ENCODE peak calls at places on chromosomes 7 and 10, in seven cellular contexts. E is spleen; H is activated CD8-positive, alpha-beta T cell treated with anti-CD3 and anti-CD28 coated beads for 36 hours; X is kidney; L is fibroblast of pulmonary artery; Y is CD14-positive monocyte; N is psoas muscle. G is an unnamed sample.

GRCh38 chr10:86569335-86569734 is 47.7 kb upstream of the WAPL start:
- DNase-seq in H (no peak), Y (no peak), E (no peak), N (no peak), X (no peak), L (no peak), G (no peak)

GRCh38 chr10:90167174-90168064 is 466.0 kb downstream of the KIF20B start:
- DNase-seq in H (no peak), Y (no peak), L (peak), E (no peak), X (no peak), N (no peak), G (no peak)

GRCh38 chr7:133510326-133511055 is 257.6 kb downstream of the EXOC4 start:
- DNase-seq in E (no peak), H (no peak), N (no peak), X (no peak), L (peak), Y (no peak), G (no peak)

GRCh38 chr7:100132697-100133137 is 6.0 kb downstream of the MBLAC1 start:
- DNase-seq in E (peak), H (peak), L (peak), Y (peak), X (no peak), N (no peak), G (peak)

GRCh38 chr7:107579546-107579880 is 533 bp upstream of the BCAP29 start:
- DNase-seq in H (no peak), N (no peak), E (no peak), X (no peak), L (no peak), Y (no peak), G (no peak)

GRCh38 chr10:46285966-46286620 is 704 bp upstream of the ANTXRL start:
- DNase-seq in X (no peak), E (peak), Y (no peak), H (no peak), N (no peak), L (no peak), G (no peak)

GRCh38 chr10:114967071-114967470 is 29.1 kb downstream of the TRUB1 start:
- DNase-seq in E (no peak), Y (no peak), X (no peak), H (no peak), N (no peak), L (peak), G (no peak)

GRCh38 chr7:133135451-133135850 is 53.6 kb upstream of the CHCHD3 start:
- DNase-seq in H (no peak), X (no peak), Y (no peak), L (no peak), E (no peak), N (no peak), G (peak)

GRCh38 chr10:94402204-94403033 is at the start of gene TBC1D12:
- DNase-seq in Y (peak), H (peak), L (peak), X (peak), N (peak), E (peak), G (peak)
- TF ChIP-seq CTCF in Y (no peak), H (no peak), L (no peak), X (no peak), N (no peak), E (no peak), G (no peak)

GRCh38 chr7:83677180-83677866 is 28.4 kb upstream of the SEMA3E start:
- DNase-seq in X (peak), L (peak), Y (no peak), N (no peak), H (no peak), E (no peak), G (peak)
- TF ChIP-seq CTCF in X (no peak), L (no peak), Y (no peak), N (no peak), H (no peak), E (no peak), G (no peak)

GRCh38 chr10:121596668-121597503 is 1.4 kb downstream of the FGFR2 start:
- DNase-seq in Y (no peak), E (no peak), L (no peak), N (no peak), X (peak), H (no peak), G (peak)
- TF ChIP-seq CTCF in Y (no peak), E (no peak), L (no peak), N (no peak), X (peak), H (no peak), G (no peak)

GRCh38 chr10:119190954-119191619 is 12.5 kb upstream of the PRDX3 start:
- DNase-seq in Y (no peak), N (no peak), L (no peak), X (no peak), E (no peak), H (no peak), G (no peak)

GRCh38 chr10:119191881-119192280 is 13.3 kb upstream of the PRDX3 start:
- DNase-seq in Y (no peak), E (no peak), N (no peak), L (no peak), H (peak), X (no peak), G (no peak)

GRCh38 chr10:119189811-119190282 is 11.2 kb upstream of the PRDX3 start:
- DNase-seq in E (no peak), X (no peak), H (peak), N (no peak), L (peak), Y (no peak), G (peak)

DNA sequence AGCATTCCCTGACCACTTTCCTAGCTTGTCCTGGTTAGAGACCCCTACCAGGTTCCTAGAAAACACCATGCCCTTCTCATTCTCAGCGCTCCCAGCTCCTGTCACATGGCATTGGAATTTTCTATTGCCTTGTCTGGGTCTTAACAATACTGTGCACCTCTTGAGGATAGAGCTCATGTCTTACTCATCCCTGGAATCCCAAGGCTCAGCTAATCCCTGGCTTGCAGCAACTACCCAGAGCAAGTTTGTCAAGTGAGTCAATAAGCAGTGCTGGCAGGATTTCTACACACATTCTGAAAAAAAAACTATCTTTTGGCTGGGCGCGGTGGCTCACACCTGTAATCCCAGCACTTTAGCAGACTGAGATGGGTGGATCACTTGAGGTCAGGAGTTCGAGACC is 11.7 kb upstream of the PRDX3 start:
- DNase-seq in N (no peak), E (no peak), X (no peak), Y (no peak), H (no peak), L (peak), G (no peak)
- TF ChIP-seq CTCF in N (no peak), E (no peak), X (no peak), Y (no peak), H (no peak), L (no peak), G (no peak)

DNA sequence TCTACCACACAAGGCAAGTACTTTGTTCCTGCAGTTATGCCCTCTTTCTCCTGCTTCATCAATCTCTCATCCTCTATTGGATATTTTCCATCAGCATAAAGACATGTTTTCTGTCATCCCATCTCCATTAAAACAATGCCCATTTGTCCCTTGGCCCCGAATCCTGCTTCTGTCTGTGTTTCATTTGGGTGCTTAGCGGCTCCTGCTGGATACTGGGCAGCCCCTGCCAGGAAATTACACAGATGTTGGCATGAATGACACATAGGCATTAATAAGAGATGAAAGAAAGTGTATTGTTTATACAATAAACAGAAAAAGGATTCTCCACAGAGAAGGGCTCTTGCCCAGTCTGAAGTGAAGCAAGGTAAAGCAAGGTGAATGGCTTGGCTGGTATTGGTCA is 765.3 kb downstream of the REEP3 start:
- DNase-seq in N (no peak), Y (no peak), X (no peak), E (no peak), H (no peak), L (no peak), G (no peak)
- TF ChIP-seq CTCF in N (no peak), Y (no peak), X (no peak), E (no peak), H (no peak), L (no peak), G (no peak)

GRCh38 chr10:91880310-91880709 is 29.0 kb downstream of the FGFBP3 start:
- DNase-seq in L (no peak), N (no peak), E (no peak), H (no peak), X (no peak), Y (no peak), G (no peak)
- TF ChIP-seq CTCF in L (no peak), N (no peak), E (no peak), H (no peak), X (no peak), Y (no peak), G (no peak)

GRCh38 chr7:8436965-8437364 is 3.6 kb downstream of the NXPH1 start:
- DNase-seq in L (peak), Y (no peak), E (peak), H (peak), X (no peak), N (no peak), G (peak)
- TF ChIP-seq CTCF in L (peak), Y (peak), E (peak), H (peak), X (peak), N (peak), G (peak)

GRCh38 chr7:32142649-32143048 is 72.4 kb upstream of the PDE1C start:
- DNase-seq in N (no peak), L (peak), X (no peak), E (no peak), Y (no peak), H (no peak), G (peak)

GRCh38 chr7:32145911-32146310 is 75.7 kb upstream of the PDE1C start:
- DNase-seq in E (no peak), X (no peak), H (no peak), L (no peak), N (no peak), Y (no peak), G (no peak)

GRCh38 chr7:32143271-32143670 is 73.1 kb upstream of the PDE1C start:
- DNase-seq in Y (no peak), L (no peak), H (no peak), E (no peak), X (no peak), N (no peak), G (no peak)

DNA sequence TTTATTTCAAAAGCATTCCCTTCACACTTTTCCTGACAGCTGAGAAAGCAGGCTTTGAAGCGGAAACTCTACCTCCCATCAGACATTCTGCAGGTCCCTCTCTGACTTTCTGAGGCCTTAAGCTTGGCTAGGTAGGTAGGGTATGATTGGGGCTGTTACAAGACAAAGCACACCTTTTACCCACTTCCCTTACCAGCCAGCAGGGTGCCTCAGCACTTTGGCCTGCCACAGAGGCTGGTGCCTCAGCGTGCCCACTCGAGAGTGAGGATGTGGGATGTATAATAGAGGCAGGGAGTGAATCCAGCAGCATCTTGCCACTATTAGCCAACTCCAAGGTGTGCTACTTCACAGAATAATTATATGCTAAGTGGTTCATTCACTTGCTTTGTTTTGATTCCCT is 70.3 kb upstream of the PDE1C start:
- DNase-seq in E (no peak), X (no peak), N (no peak), H (no peak), Y (no peak), L (no peak), G (no peak)
- TF ChIP-seq CTCF in E (no peak), X (no peak), N (no peak), H (no peak), Y (no peak), L (peak), G (no peak)

GRCh38 chr7:80608292-80608691 is 30.1 kb upstream of the CD36 start:
- DNase-seq in H (no peak), N (no peak), Y (no peak), X (no peak), L (no peak), E (no peak), G (no peak)
- TF ChIP-seq CTCF in H (no peak), N (no peak), Y (no peak), X (no peak), L (no peak), E (no peak), G (no peak)